ENCODE peak calls at places on chromosomes 13 and 19, in six cellular contexts. F is GM03348; Q is fibroblast of pulmonary artery; P is BE2C; W is activated T-cell treated with anti-CD3 and anti-CD28 coated beads, Interleukin-2, amount 50 U/mL, for 1 hour; L is stimulated activated CD4-positive, alpha-beta T cell treated with anti-CD3 and anti-CD28 coated beads, Interleukin-1b, Interleukin-23, amount 100 ng/mL, for 1 hour. G is an unnamed sample.

GRCh38 chr19:6694147-6694815 is 24.3 kb upstream of the TNFSF14 start:
- DNase-seq in F (no peak), Q (no peak), P (no peak), W (no peak), L (no peak), G (peak; percentile 20)

GRCh38 chr19:45798995-45799517 is 6.4 kb upstream of the DMWD start:
- DNase-seq in F (peak; percentile 90), Q (peak; percentile 86), P (peak; percentile 70), W (peak; percentile 74), L (peak; percentile 40), G (peak; percentile 90)

GRCh38 chr13:52767949-52768516 is 28.4 kb upstream of the CNMD start:
- DNase-seq in F (no peak), Q (no peak), P (no peak), W (no peak), L (no peak), G (no peak)

GRCh38 chr19:53333466-53334449 is at the start of gene ZNF845:
- DNase-seq in F (peak; percentile 95), Q (peak; percentile 93), P (peak; percentile 94), W (peak; percentile 99), L (peak; percentile 96), G (peak; percentile 92)

GRCh38 chr13:93721483-93721882 is 494.9 kb downstream of the GPC6 start:
- DNase-seq in F (no peak), Q (no peak), P (no peak), W (no peak), L (no peak), G (no peak)

GRCh38 chr13:75685239-75685697 is 49.1 kb downstream of the LMO7 start:
- DNase-seq in F (peak; percentile 60), Q (peak; percentile 73), P (no peak), W (no peak), L (no peak), G (peak; percentile 40)

GRCh38 chr19:39352549-39353285 is 10.5 kb downstream of the SAMD4B start:
- DNase-seq in F (peak; percentile 54), Q (no peak), P (no peak), W (no peak), L (no peak), G (no peak)

GRCh38 chr13:36345438-36346221 is 564 bp downstream of the SPART start:
- DNase-seq in F (peak; percentile 55), Q (peak; percentile 94), P (peak; percentile 20), W (peak; percentile 49), L (peak; percentile 8), G (peak; percentile 54)

GRCh38 chr13:67351915-67352314 is 121.8 kb upstream of the PCDH9 start:
- DNase-seq in F (no peak), Q (peak; percentile 30), P (no peak), W (no peak), L (no peak), G (no peak)

GRCh38 chr13:43522788-43523187 is 264.0 kb downstream of the ENOX1 start:
- DNase-seq in F (peak; percentile 60), Q (peak; percentile 26), P (no peak), W (no peak), L (no peak), G (no peak)

GRCh38 chr19:1837625-1838105 is 10.6 kb downstream of the REXO1 start:
- DNase-seq in F (peak; percentile 86), Q (peak; percentile 32), P (peak; percentile 77), W (peak; percentile 73), L (no peak), G (peak; percentile 90)

GRCh38 chr13:101811881-101812280 is 359.4 kb downstream of the ITGBL1 start:
- DNase-seq in F (no peak), Q (no peak), P (no peak), W (no peak), L (no peak), G (no peak)

GRCh38 chr13:80084086-80084676 is 256.7 kb downstream of the SPRY2 start:
- DNase-seq in F (peak; percentile 76), Q (peak; percentile 96), P (no peak), W (no peak), L (no peak), G (no peak)

GRCh38 chr19:19209372-19209771 is 2.4 kb upstream of the NCAN start:
- DNase-seq in F (no peak), Q (no peak), P (no peak), W (no peak), L (no peak), G (no peak)

GRCh38 chr13:86760620-86761019 is 910.6 kb upstream of the SLITRK5 start:
- DNase-seq in F (no peak), Q (no peak), P (no peak), W (no peak), L (no peak), G (no peak)

GRCh38 chr19:1624458-1624857 is 19.2 kb upstream of the UQCR11 start:
- DNase-seq in F (peak; percentile 60), Q (peak; percentile 49), P (peak; percentile 80), W (peak; percentile 64), L (no peak), G (peak; percentile 90)

GRCh38 chr19:3136684-3137055 is 837 bp downstream of the GNA15 start:
- DNase-seq in F (no peak), Q (no peak), P (no peak), W (no peak), L (no peak), G (no peak)

GRCh38 chr13:31980842-31981241 is 50.7 kb upstream of the FRY start:
- DNase-seq in F (no peak), Q (no peak), P (no peak), W (no peak), L (no peak), G (no peak)

GRCh38 chr13:114142640-114143490 is 10.4 kb upstream of the RASA3 start:
- DNase-seq in F (no peak), Q (no peak), P (no peak), W (peak; percentile 80), L (no peak), G (no peak)

GRCh38 chr13:112723771-112724170 is 33.9 kb downstream of the ATP11A start:
- DNase-seq in F (no peak), Q (no peak), P (no peak), W (no peak), L (no peak), G (no peak)

G was measured in D341Med.